ENCODE peak calls at places on chromosomes 2 and 18, in five cellular contexts. X is frontal cortex, U is HTR-8/SVneo, Z is uterus, I is T-helper 1 cell. B is an unnamed sample.

GRCh38 chr18:65235966-65236634 is 514.7 kb upstream of the CDH7 start:
- DNase-seq in I (no peak), U (no peak), Z (peak), X (no peak), B (no peak)

GRCh38 chr2:5409925-5410360 is 282.2 kb upstream of the SOX11 start:
- DNase-seq in Z (no peak), I (no peak), U (no peak), X (no peak), B (no peak)

GRCh38 chr18:67966224-67966623 is 449.7 kb upstream of the DSEL start:
- DNase-seq in X (no peak), U (no peak), Z (no peak), I (no peak), B (no peak)

GRCh38 chr2:224448236-224448635 is 46.3 kb upstream of the FAM124B start:
- DNase-seq in X (no peak), U (no peak), I (no peak), Z (no peak), B (no peak)

GRCh38 chr2:27400348-27401135 is 8.8 kb downstream of the PPM1G start:
- DNase-seq in X (no peak), I (no peak), Z (no peak), U (no peak), B (no peak)

GRCh38 chr2:65922794-65923193 is 490.4 kb upstream of the SPRED2 start:
- DNase-seq in U (no peak), X (no peak), Z (peak), I (no peak), B (no peak)

GRCh38 chr2:100606740-100607343 is 44.0 kb downstream of the PDCL3 start:
- DNase-seq in Z (no peak), U (peak), X (peak), I (peak), B (no peak)

GRCh38 chr18:23635283-23636040 is 27.2 kb downstream of the ANKRD29 start:
- DNase-seq in I (no peak), Z (no peak), U (no peak), X (no peak), B (no peak)

GRCh38 chr18:76490701-76491171 is 4.3 kb downstream of the ZNF516 start:
- DNase-seq in I (peak), X (no peak), U (no peak), Z (peak), B (peak)

GRCh38 chr2:39517622-39518021 is 80.5 kb upstream of the MAP4K3 start:
- DNase-seq in Z (no peak), U (no peak), X (no peak), I (no peak), B (no peak)

B was measured in psoas muscle.